ENCODE peak calls at places on chromosomes 2 and 18, in four cellular contexts. B, N, D and U are unnamed samples.

GRCh38 chr2:109375131-109375561 is 238.6 kb downstream of the SEPTIN10 start:
- DNase-seq in B (no peak), D (no peak), N (no peak), U (no peak)

GRCh38 chr2:20609349-20609994 is 41.4 kb downstream of the HS1BP3 start:
- DNase-seq in N (peak), D (peak), B (peak), U (peak)

GRCh38 chr18:26981373-26982082 is 116.0 kb upstream of the AQP4 start:
- DNase-seq in B (no peak), N (no peak), D (no peak), U (no peak)

GRCh38 chr2:75226617-75227016 is 27.3 kb upstream of the TACR1 start:
- DNase-seq in B (no peak), N (no peak), D (no peak), U (no peak)

GRCh38 chr2:24898122-24899109 is 21.6 kb downstream of the ADCY3 start:
- DNase-seq in D (no peak), N (no peak), B (no peak), U (no peak)

GRCh38 chr18:52451252-52451651 is 111.3 kb downstream of the DCC start:
- DNase-seq in N (no peak), B (no peak), D (no peak), U (no peak)

GRCh38 chr2:203225423-203226039 is 13.3 kb upstream of the CYP20A1 start:
- DNase-seq in D (no peak), N (no peak), B (peak), U (peak)

GRCh38 chr2:86592547-86593230 is 29.4 kb upstream of the CHMP3 start:
- DNase-seq in D (no peak), N (no peak), B (no peak), U (no peak)

GRCh38 chr18:58341913-58342312 is 287.0 kb downstream of the ALPK2 start:
- DNase-seq in B (no peak), D (no peak), N (no peak), U (no peak)

GRCh38 chr2:206232287-206233035 is 42.0 kb upstream of the ZDBF2 start:
- DNase-seq in B (no peak), N (no peak), D (no peak), U (no peak)

GRCh38 chr2:55161295-55162210 is 70.5 kb downstream of the CLHC1 start:
- DNase-seq in N (no peak), D (no peak), B (no peak), U (peak)

GRCh38 chr2:235967358-235967757 is 200.8 kb downstream of the GBX2 start:
- DNase-seq in N (no peak), D (no peak), B (no peak), U (no peak)

GRCh38 chr18:36786686-36787085 is 42.1 kb downstream of the TPGS2 start:
- DNase-seq in N (peak), D (peak), B (peak), U (peak)

GRCh38 chr2:101467306-101467705 is 7.6 kb downstream of the RFX8 start:
- DNase-seq in N (no peak), D (no peak), B (no peak), U (no peak)

GRCh38 chr2:218259099-218259921 is 1.5 kb upstream of the GPBAR1 start:
- DNase-seq in D (peak), B (no peak), N (peak), U (no peak)

GRCh38 chr18:35073186-35074105 is 32.2 kb downstream of the MAPRE2 start:
- DNase-seq in N (no peak), D (no peak), B (no peak), U (no peak)

GRCh38 chr18:22179631-22180030 is 10.2 kb downstream of the GATA6 start:
- DNase-seq in D (no peak), B (no peak), N (no peak), U (no peak)

GRCh38 chr18:24544141-24544498 is 83.7 kb downstream of the HRH4 start:
- DNase-seq in B (peak), N (no peak), D (no peak), U (no peak)

GRCh38 chr18:70288171-70288850 is 534 bp upstream of the SOCS6 start:
- DNase-seq in D (peak), B (peak), N (peak), U (peak)

GRCh38 chr2:85589982-85590791 is 5.4 kb upstream of the RNF181 start:
- DNase-seq in D (peak), N (no peak), B (peak), U (peak)

GRCh38 chr2:85590950-85591349 is 4.6 kb upstream of the RNF181 start:
- DNase-seq in B (no peak), D (no peak), N (no peak), U (no peak)

GRCh38 chr2:85589166-85589565 is 4.9 kb downstream of the VAMP5 start:
- DNase-seq in N (no peak), B (no peak), D (no peak), U (no peak)

GRCh38 chr2:85593023-85593422 is 2.5 kb upstream of the RNF181 start:
- DNase-seq in N (no peak), B (peak), D (no peak), U (peak)

DNA sequence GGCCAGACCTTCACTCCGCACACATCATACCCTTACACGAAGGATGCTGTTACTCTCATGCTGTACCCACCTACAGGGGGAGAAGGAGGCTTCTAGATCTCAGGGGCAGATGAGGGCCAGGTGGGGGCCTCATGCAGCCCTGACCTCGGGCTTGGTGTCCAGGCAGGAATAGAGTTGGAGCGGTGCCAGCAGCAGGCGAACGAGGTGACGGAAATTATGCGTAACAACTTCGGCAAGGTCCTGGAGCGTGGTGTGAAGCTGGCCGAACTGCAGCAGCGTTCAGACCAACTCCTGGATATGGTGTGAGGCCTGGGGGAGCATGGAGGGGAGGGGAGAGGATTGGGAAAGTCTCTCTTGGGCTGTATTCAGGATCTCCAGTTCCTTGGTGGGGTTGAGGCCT is 4.0 kb upstream of the RNF181 start:
- DNase-seq in D (no peak), B (no peak), N (no peak), U (no peak)
- H3K4me3 ChIP-seq in D (no peak), B (no peak), N (no peak), U (no peak)

GRCh38 chr2:226581004-226581403 is 218.6 kb downstream of the IRS1 start:
- DNase-seq in N (peak), D (no peak), B (peak), U (peak)
- TF ChIP-seq POLR2A in N (no peak), D (no peak), B (no peak), U (no peak)

GRCh38 chr2:241702405-241703127 is 727 bp downstream of the ING5 start:
- DNase-seq in D (peak), B (peak), N (peak), U (peak)

GRCh38 chr2:241702155-241702404 is 241 bp downstream of the ING5 start:
- DNase-seq in N (no peak), B (no peak), D (no peak), U (no peak)

GRCh38 chr2:241701405-241702154 is at the start of gene ING5:
- DNase-seq in D (peak), B (peak), N (peak), U (peak)

GRCh38 chr2:241701155-241701404 is 759 bp upstream of the ING5 start:
- DNase-seq in B (no peak), N (no peak), D (no peak), U (no peak)

DNA sequence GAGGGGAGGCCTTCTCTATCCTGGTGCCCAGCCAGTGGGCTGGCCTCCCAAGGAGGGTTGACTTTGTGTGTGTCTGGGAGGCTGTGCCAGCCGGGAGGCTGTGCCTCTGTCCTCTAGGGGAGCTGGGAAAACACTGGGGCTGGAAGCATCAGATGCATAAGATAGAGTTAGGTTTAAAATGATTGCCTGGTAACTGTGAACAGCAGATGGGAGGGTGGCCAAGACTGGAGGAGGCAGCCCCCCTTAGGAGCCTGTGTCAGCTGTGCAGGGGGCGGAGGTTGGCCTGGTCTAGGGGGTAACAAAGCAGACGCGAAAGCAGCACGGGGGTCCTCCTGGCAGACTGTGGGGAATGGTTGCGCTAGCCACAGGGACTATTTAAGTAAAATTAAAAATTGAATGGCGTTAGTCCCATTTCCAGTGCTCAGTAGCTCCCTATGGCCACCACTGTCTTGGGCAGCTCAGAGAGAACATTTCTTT is 1.3 kb downstream of the ING5 start:
- DNase-seq in N (no peak), D (no peak), B (no peak), U (no peak)
- H3K4me3 ChIP-seq in N (peak), D (peak), B (peak), U (no peak)

DNA sequence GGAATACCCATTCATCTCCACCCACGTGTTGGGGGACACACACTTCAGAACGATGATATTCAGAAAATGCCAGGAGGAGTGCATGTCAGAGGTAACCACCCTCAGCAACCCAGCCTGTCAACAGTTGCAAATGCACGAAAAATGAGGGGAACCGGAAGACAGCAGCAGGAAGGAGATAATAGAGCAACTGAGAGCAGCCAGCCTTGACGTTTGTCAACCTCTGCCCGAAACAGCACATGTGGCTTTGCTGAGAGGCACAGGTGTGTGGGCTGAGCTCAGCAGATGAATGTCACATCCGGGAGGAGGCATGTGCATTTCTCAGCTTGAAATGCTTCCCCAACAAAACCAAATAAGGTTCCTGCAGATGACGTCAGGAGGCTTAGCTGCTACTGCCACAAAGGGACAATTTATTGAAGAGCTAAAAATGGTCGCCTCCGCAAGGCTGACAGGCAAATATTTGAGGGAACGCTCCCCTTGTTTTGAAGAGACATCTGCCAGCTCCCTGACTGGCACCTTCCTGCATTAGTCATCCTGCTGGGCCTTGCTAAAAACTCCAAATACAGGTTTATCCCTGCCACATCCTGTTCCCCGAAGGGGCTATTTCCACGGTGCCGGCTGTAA is 419.0 kb downstream of the NBAS start:
- DNase-seq in D (no peak), N (peak), B (peak), U (no peak)
- TF ChIP-seq POLR2A in D (no peak), N (no peak), B (no peak), U (no peak)